ENCODE peak calls at places on chromosome 7, in ten cellular contexts. Q is lower lobe of right lung, V is psoas muscle, T is Panc1, B is astrocyte, P is upper lobe of left lung, Y is left ventricle myocardium inferior, K is A673, E is uterus, D is neuronal stem cell. Z is an unnamed sample.
A peak's percentile ranks its signal among the peaks of the same experiment; 100 is the strongest.

GRCh38 chr7:98284335-98285036 is 3.0 kb downstream of the BRI3 start:
- DNase-seq in P (peak; percentile 93), E (peak; percentile 52), Y (peak; percentile 82), V (peak; percentile 89), T (no peak), Q (peak; percentile 92), K (no peak), B (peak; percentile 60), D (no peak), Z (peak; percentile 81)

GRCh38 chr7:6232534-6232933 is 39.9 kb downstream of the CYTH3 start:
- DNase-seq in P (peak; percentile 74), K (no peak), V (peak; percentile 44), T (no peak), E (no peak), D (no peak), Y (peak; percentile 62), B (no peak), Q (peak; percentile 78), Z (peak; percentile 66)

GRCh38 chr7:102464577-102465280 is at the start of the genes ALKBH4 and LRWD1:
- DNase-seq in V (peak; percentile 96), Y (peak; percentile 96), Q (peak; percentile 98), P (peak; percentile 97), K (peak; percentile 96), T (no peak), D (peak; percentile 92), B (peak; percentile 69), E (peak; percentile 93), Z (peak; percentile 96)

GRCh38 chr7:36827914-36828313 is 103.6 kb upstream of the AOAH start:
- DNase-seq in T (no peak), P (no peak), E (no peak), V (no peak), Q (no peak), B (no peak), D (no peak), K (no peak), Y (no peak), Z (no peak)

GRCh38 chr7:34155225-34155908 is 250.0 kb downstream of the BMPER start:
- DNase-seq in D (no peak), Y (no peak), P (no peak), E (peak; percentile 39), K (peak; percentile 85), B (peak; percentile 94), Q (no peak), T (no peak), V (peak; percentile 53), Z (no peak)

GRCh38 chr7:46580756-46581155 is 659.7 kb upstream of the IGFBP3 start:
- DNase-seq in Q (no peak), D (no peak), B (no peak), T (no peak), P (no peak), E (no peak), K (no peak), Y (no peak), V (no peak), Z (no peak)

GRCh38 chr7:137078781-137079180 is 210.3 kb downstream of the CHRM2 start:
- DNase-seq in Q (no peak), V (no peak), B (no peak), E (no peak), T (no peak), D (no peak), Y (no peak), K (no peak), P (no peak), Z (no peak)

GRCh38 chr7:22001345-22002004 is 55.8 kb upstream of the CDCA7L start:
- DNase-seq in K (peak; percentile 77), Q (no peak), T (peak; percentile 35), E (no peak), V (no peak), D (peak; percentile 61), P (no peak), Y (no peak), B (peak; percentile 80), Z (peak; percentile 28)

GRCh38 chr7:111647881-111648280 is 85.6 kb upstream of the IMMP2L start:
- DNase-seq in T (no peak), Q (no peak), K (peak; percentile 13), V (no peak), D (no peak), P (no peak), Y (no peak), B (no peak), E (no peak), Z (no peak)

GRCh38 chr7:158268851-158269535 is 318.6 kb downstream of the PTPRN2 start:
- DNase-seq in Q (no peak), D (no peak), V (no peak), Y (no peak), K (no peak), B (no peak), P (no peak), T (no peak), E (no peak), Z (no peak)

GRCh38 chr7:83550100-83550499 is 98.8 kb downstream of the SEMA3E start:
- DNase-seq in T (no peak), K (no peak), Q (no peak), P (no peak), Y (no peak), V (no peak), B (peak; percentile 83), D (no peak), E (no peak), Z (no peak)

GRCh38 chr7:101099969-101100781 is 14.9 kb downstream of the TRIM56 start:
- DNase-seq in E (peak; percentile 98), K (peak; percentile 96), V (peak; percentile 96), Q (peak; percentile 80), P (peak; percentile 90), B (peak; percentile 97), Y (peak; percentile 91), D (peak; percentile 68), T (peak; percentile 98), Z (peak; percentile 90)

GRCh38 chr7:142833174-142834027 is 21.5 kb upstream of the EPHB6 start:
- DNase-seq in K (no peak), V (no peak), B (no peak), E (no peak), D (no peak), Q (no peak), T (no peak), P (no peak), Y (no peak), Z (no peak)

GRCh38 chr7:105224884-105225651 is 163.7 kb downstream of the SRPK2 start:
- DNase-seq in Q (no peak), D (no peak), P (no peak), E (no peak), K (peak; percentile 82), B (peak; percentile 93), V (no peak), Y (no peak), T (peak; percentile 84), Z (no peak)

GRCh38 chr7:151256410-151257045 is 8.0 kb upstream of the SMARCD3 start:
- DNase-seq in K (no peak), Y (no peak), D (no peak), Q (peak; percentile 40), E (no peak), P (no peak), T (no peak), V (no peak), B (no peak), Z (no peak)

GRCh38 chr7:30173058-30173897 is 38.5 kb downstream of the MTURN start:
- DNase-seq in P (peak; percentile 53), K (peak; percentile 74), Q (peak; percentile 67), D (no peak), T (no peak), B (peak; percentile 81), V (peak; percentile 84), Y (peak; percentile 74), E (peak; percentile 52), Z (peak; percentile 75)
- H3K4me1 ChIP-seq in P (peaks cover 27% of the 10 kb centered on the region), K (peaks cover 9% of the 10 kb centered on the region), Q (peaks cover 32% of the 10 kb centered on the region), D (peaks cover 25% of the 10 kb centered on the region), T (no peaks in the 10 kb centered on the region), B (peaks cover 20% of the 10 kb centered on the region), V (peaks cover 85% of the 10 kb centered on the region), Y (peaks cover 48% of the 10 kb centered on the region), E (no peaks in the 10 kb centered on the region), Z (peaks cover 66% of the 10 kb centered on the region)

GRCh38 chr7:71311576-71311975 is 179.6 kb downstream of the GALNT17 start:
- DNase-seq in K (no peak), Y (no peak), V (no peak), T (no peak), B (no peak), P (no peak), Q (no peak), D (no peak), E (no peak), Z (no peak)

GRCh38 chr7:71313562-71313961 is 181.6 kb downstream of the GALNT17 start:
- DNase-seq in B (no peak), Q (no peak), P (no peak), D (no peak), Y (no peak), K (no peak), T (no peak), V (no peak), E (no peak), Z (no peak)

GRCh38 chr7:71303566-71303965 is 171.6 kb downstream of the GALNT17 start:
- DNase-seq in T (no peak), D (no peak), Q (no peak), P (no peak), K (no peak), Y (no peak), B (peak; percentile 92), V (no peak), E (no peak), Z (no peak)

GRCh38 chr7:71312755-71313490 is 181.0 kb downstream of the GALNT17 start:
- DNase-seq in T (no peak), P (no peak), Q (no peak), D (no peak), Y (no peak), E (no peak), V (no peak), K (no peak), B (no peak), Z (no peak)

DNA sequence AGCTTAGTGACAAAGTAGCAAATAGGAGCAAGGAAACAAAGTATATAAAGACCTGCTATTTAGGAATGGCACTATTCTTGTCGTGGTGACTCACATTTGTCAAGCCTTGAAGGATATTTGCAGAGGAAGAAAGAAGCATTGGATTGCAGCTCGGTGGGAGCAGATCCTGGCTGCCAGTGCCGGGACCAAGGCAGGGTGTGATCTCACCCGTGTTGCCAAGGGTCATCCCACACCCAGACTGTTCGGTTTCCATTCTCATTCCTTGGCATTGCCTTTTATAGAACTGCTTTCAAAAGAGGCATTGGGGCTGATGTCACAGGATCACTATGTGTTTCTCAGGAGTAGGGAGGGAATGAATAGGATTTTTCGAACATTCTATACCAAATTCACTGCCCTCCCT is 176.2 kb downstream of the GALNT17 start:
- DNase-seq in E (peak; percentile 63), P (no peak), V (peak; percentile 15), Y (peak; percentile 22), B (peak; percentile 90), Q (no peak), K (no peak), D (peak; percentile 56), T (no peak), Z (no peak)
- H3K27me3 ChIP-seq in E (no peaks in the 10 kb centered on the region), P (no peaks in the 10 kb centered on the region), V (no peaks in the 10 kb centered on the region), Y (no peaks in the 10 kb centered on the region), B (no peaks in the 10 kb centered on the region), Q (no peaks in the 10 kb centered on the region), K (no peaks in the 10 kb centered on the region), D (no peaks in the 10 kb centered on the region), T (no peaks in the 10 kb centered on the region), Z (no peaks in the 10 kb centered on the region)

GRCh38 chr7:134823400-134823799 is 44.0 kb downstream of the CALD1 start:
- DNase-seq in D (no peak), B (peak; percentile 91), P (no peak), Y (no peak), V (no peak), E (no peak), K (no peak), Q (no peak), T (no peak), Z (no peak)
- H3K27ac ChIP-seq in D (no peak overlapping the region), B (peak overlapping the region; percentile 94), P (no peak overlapping the region), Y (peak overlapping the region; percentile 78), V (no peak overlapping the region), E (peak overlapping the region; percentile 85), K (no peak overlapping the region), Q (no peak overlapping the region), T (no peak overlapping the region), Z (peak overlapping the region; percentile 52)

GRCh38 chr7:28861825-28862224 is 96.3 kb downstream of the TRIL start:
- DNase-seq in V (no peak), D (no peak), Q (no peak), K (no peak), E (no peak), T (no peak), P (no peak), Y (no peak), B (no peak), Z (no peak)
- H3K4me1 ChIP-seq in V (no peaks in the 10 kb centered on the region), D (no peaks in the 10 kb centered on the region), Q (no peaks in the 10 kb centered on the region), K (no peaks in the 10 kb centered on the region), E (no peaks in the 10 kb centered on the region), T (no peaks in the 10 kb centered on the region), P (no peaks in the 10 kb centered on the region), Y (no peaks in the 10 kb centered on the region), B (peaks cover 12% of the 10 kb centered on the region), Z (no peaks in the 10 kb centered on the region)